ENCODE peak calls at places on chromosomes 4 and X, in four cellular contexts. J is Jurkat, Clone E6-1; U is heart right ventricle; K is PC-9. S is an unnamed sample.

GRCh38 chrX:3592184-3592583 is 121.3 kb downstream of the PRKX start:
- DNase-seq in K (no peak), J (no peak), U (no peak), S (no peak)

GRCh38 chr4:40736910-40737309 is 12.8 kb upstream of the NSUN7 start:
- DNase-seq in K (no peak), J (peak), U (no peak), S (no peak)

GRCh38 chr4:145218251-145218650 is 37.9 kb upstream of the OTUD4 start:
- DNase-seq in J (no peak), K (no peak), U (peak), S (no peak)

GRCh38 chr4:128517739-128518510 is 230.3 kb upstream of the PGRMC2 start:
- DNase-seq in U (peak), J (no peak), K (peak), S (no peak)

GRCh38 chr4:40585201-40585789 is 44.4 kb downstream of the RBM47 start:
- DNase-seq in J (no peak), U (no peak), K (no peak), S (no peak)

GRCh38 chrX:36803151-36803550 is 205.0 kb upstream of the FAM47C start:
- DNase-seq in U (no peak), J (no peak), K (no peak), S (no peak)

GRCh38 chr4:147820975-147821374 is 89.1 kb downstream of the ARHGAP10 start:
- DNase-seq in U (no peak), J (no peak), K (no peak), S (no peak)

GRCh38 chr4:168856312-168856711 is 153.7 kb downstream of the CBR4 start:
- DNase-seq in K (no peak), U (no peak), J (no peak), S (no peak)

GRCh38 chr4:84631573-84631972 is 48.6 kb downstream of the CDS1 start:
- DNase-seq in U (no peak), K (no peak), J (no peak), S (no peak)

GRCh38 chrX:19721726-19722370 is 165.6 kb downstream of the SH3KBP1 start:
- DNase-seq in K (no peak), J (no peak), U (no peak), S (no peak)

GRCh38 chr4:173821031-173821430 is 291.0 kb upstream of the HAND2 start:
- DNase-seq in K (no peak), U (no peak), J (no peak), S (no peak)

GRCh38 chr4:14513471-14513870 is 488.8 kb upstream of the CPEB2 start:
- DNase-seq in J (no peak), U (no peak), K (no peak), S (no peak)

GRCh38 chrX:71667328-71668247 is at the start of gene LOC101059915:
- DNase-seq in K (no peak), U (no peak), J (no peak), S (peak)

GRCh38 chrX:90012395-90012794 is 90.7 kb downstream of the TGIF2LX start:
- DNase-seq in K (no peak), J (no peak), U (no peak), S (no peak)

GRCh38 chr4:76308548-76308947 is 2.0 kb downstream of the STBD1 start:
- DNase-seq in J (no peak), K (no peak), U (peak), S (peak)

GRCh38 chr4:1208970-1209704 is 36.8 kb upstream of the SPON2 start:
- DNase-seq in U (no peak), J (no peak), K (no peak), S (no peak)

GRCh38 chr4:183765121-183765990 is 106.3 kb downstream of the TRAPPC11 start:
- DNase-seq in J (no peak), U (peak), K (no peak), S (no peak)

GRCh38 chr4:88352062-88352461 is 26.6 kb upstream of the HERC6 start:
- DNase-seq in U (no peak), J (no peak), K (no peak), S (no peak)

GRCh38 chrX:39484669-39485068 is 613.1 kb downstream of the BCOR start:
- DNase-seq in J (no peak), U (no peak), K (no peak), S (no peak)

GRCh38 chrX:46588263-46588662 is 14.7 kb downstream of the CHST7 start:
- DNase-seq in K (no peak), J (peak), U (peak), S (no peak)

GRCh38 chrX:141468940-141469339 is 115.6 kb downstream of the SPANXA1 start:
- DNase-seq in J (no peak), U (no peak), K (no peak), S (no peak)

GRCh38 chr4:84582988-84583870 is at the start of gene CDS1:
- DNase-seq in J (no peak), K (peak), U (no peak), S (no peak)

GRCh38 chrX:155070038-155070437 is 898 bp downstream of the CMC4 start:
- DNase-seq in K (no peak), U (no peak), J (no peak), S (no peak)

GRCh38 chr4:88060431-88060830 is 53.0 kb downstream of the PKD2 start:
- DNase-seq in K (no peak), J (no peak), U (no peak), S (no peak)

GRCh38 chrX:154735695-154736393 is 15.0 kb downstream of the GAB3 start:
- DNase-seq in U (peak), K (no peak), J (no peak), S (no peak)

GRCh38 chrX:55107911-55108310 is 19.1 kb downstream of the PAGE2 start:
- DNase-seq in U (no peak), K (no peak), J (no peak), S (no peak)

GRCh38 chrX:128818690-128819089 is 704.6 kb downstream of the SMARCA1 start:
- DNase-seq in U (no peak), J (no peak), K (no peak), S (no peak)

GRCh38 chr4:53531695-53532224 is 59.5 kb downstream of the LNX1 start:
- DNase-seq in U (no peak), J (no peak), K (no peak), S (no peak)

GRCh38 chr4:41203169-41203568 is 11.2 kb downstream of the APBB2 start:
- DNase-seq in J (no peak), K (no peak), U (no peak), S (no peak)